ENCODE peak calls at places on chromosomes 3 and 15, in four cellular contexts. L is K562, N is GM12878, C is HepG2. U is an unnamed sample.

GRCh38 chr3:118884748-118885206 is 149.9 kb downstream of the IGSF11 start:
- DNase-seq in L (peak; percentile 32), N (no peak), C (peak; percentile 18), U (peak; percentile 62)

GRCh38 chr15:39239562-39239961 is 341.3 kb upstream of the THBS1 start:
- DNase-seq in L (no peak), N (no peak), C (no peak), U (no peak)

GRCh38 chr3:111548756-111549155 is 6.8 kb downstream of the CD96 start:
- DNase-seq in L (no peak), N (no peak), C (no peak), U (no peak)

GRCh38 chr15:29105151-29105785 is 164.4 kb downstream of the NSMCE3 start:
- DNase-seq in L (no peak), N (no peak), C (no peak), U (no peak)

GRCh38 chr3:89565098-89565497 is 457.7 kb downstream of the EPHA3 start:
- DNase-seq in L (no peak), N (no peak), C (no peak), U (no peak)

GRCh38 chr3:124995460-124995994 is 60.3 kb downstream of the HEG1 start:
- DNase-seq in L (peak; percentile 44), N (peak; percentile 20), C (peak; percentile 49), U (peak; percentile 46)

GRCh38 chr3:105458518-105459215 is 92.0 kb downstream of the ALCAM start:
- DNase-seq in L (no peak), N (no peak), C (no peak), U (no peak)

GRCh38 chr3:128198313-128198712 is 45.0 kb downstream of the EEFSEC start:
- DNase-seq in L (no peak), N (no peak), C (peak; percentile 4), U (no peak)

GRCh38 chr3:52831500-52832301 is 1.2 kb upstream of the ITIH4 start:
- DNase-seq in L (peak; percentile 27), N (no peak), C (peak; percentile 64), U (peak; percentile 43)

GRCh38 chr3:87173071-87173470 is 54.0 kb upstream of the CHMP2B start:
- DNase-seq in L (no peak), N (no peak), C (no peak), U (no peak)

GRCh38 chr3:181711325-181712135 is at the start of gene SOX2:
- DNase-seq in L (peak; percentile 52), N (no peak), C (peak; percentile 67), U (peak; percentile 76)

GRCh38 chr15:100348578-100348977 is 6.8 kb upstream of the ADAMTS17 start:
- DNase-seq in L (no peak), N (no peak), C (no peak), U (no peak)

GRCh38 chr3:195542261-195542660 is 864 bp downstream of the PPP1R2 start:
- DNase-seq in L (no peak), N (no peak), C (no peak), U (no peak)
- TF ChIP-seq FOXM1 in L (no peak), N (no peak), C (no peak), U (no peak)

DNA sequence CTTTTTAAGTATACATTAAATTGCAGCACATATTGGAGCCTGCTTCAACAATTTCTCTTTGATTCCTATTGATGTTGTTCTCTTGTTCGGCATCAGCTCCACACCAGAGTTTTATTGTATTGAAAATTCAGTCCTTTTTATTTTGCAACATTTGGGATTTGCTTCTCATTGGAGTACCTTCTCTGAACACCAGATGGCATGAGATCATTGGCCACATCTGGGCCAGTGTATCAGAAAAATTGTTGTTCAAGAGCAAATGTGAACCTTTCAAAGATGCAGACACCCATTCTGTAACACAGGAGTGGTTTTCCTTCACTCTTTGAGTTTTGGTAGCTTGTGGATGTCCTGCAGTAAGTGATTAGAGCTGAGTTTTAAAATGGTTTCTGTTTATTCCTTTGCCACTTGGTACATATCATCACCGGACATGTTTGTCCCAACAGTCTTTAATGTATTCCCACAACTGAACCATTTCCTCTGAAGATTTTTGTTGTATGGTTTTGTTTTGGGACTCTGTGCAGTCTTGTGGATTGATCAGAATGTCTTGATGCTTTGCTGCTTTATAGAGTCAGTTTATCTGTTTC is 96.1 kb downstream of the MCTP2 start:
- DNase-seq in L (peak; percentile 9), N (no peak), C (peak; percentile 29), U (peak; percentile 36)
- TF ChIP-seq BHLHE40 in L (no peak), N (no peak), C (no peak), U (no peak)

GRCh38 chr15:86060614-86061125 is 19.0 kb upstream of the AGBL1 start:
- DNase-seq in L (no peak), N (no peak), C (no peak), U (no peak)
- TF ChIP-seq FOXM1 in L (no peak), N (no peak), C (no peak), U (no peak)

GRCh38 chr3:8442993-8443670 is 58.5 kb upstream of the LMCD1 start:
- DNase-seq in L (no peak), N (no peak), C (no peak), U (no peak)
- TF ChIP-seq BHLHE40 in L (no peak), N (no peak), C (peak; percentile 42), U (no peak)

GRCh38 chr3:152319256-152319655 is 50.5 kb downstream of the MBNL1 start:
- DNase-seq in L (no peak), N (no peak), C (no peak), U (no peak)

GRCh38 chr3:152316318-152316717 is 47.6 kb downstream of the MBNL1 start:
- DNase-seq in L (no peak), N (no peak), C (no peak), U (no peak)

GRCh38 chr3:152317184-152317583 is 48.5 kb downstream of the MBNL1 start:
- DNase-seq in L (no peak), N (no peak), C (no peak), U (no peak)

GRCh38 chr3:152318512-152318911 is 49.8 kb downstream of the MBNL1 start:
- DNase-seq in L (no peak), N (no peak), C (no peak), U (no peak)

DNA sequence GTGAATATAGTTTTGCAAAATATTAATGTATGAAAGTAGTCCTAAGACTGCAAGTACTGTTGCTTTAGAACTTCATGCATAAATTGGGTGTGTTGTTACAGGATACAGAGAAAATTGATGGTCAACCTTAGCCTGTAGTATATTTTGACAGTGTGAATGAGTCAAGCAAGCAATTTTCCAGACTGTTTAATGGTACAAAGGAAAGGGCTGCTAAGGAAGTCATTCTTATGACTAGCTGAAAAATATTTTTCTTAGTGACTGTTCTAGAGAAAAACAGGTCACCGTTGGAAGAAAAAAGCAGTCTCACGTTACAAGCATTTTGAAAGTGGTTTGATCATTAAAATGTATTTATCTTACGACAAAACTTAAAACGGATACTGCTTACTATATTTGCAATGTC is 49.2 kb downstream of the MBNL1 start:
- DNase-seq in L (no peak), N (no peak), C (no peak), U (no peak)
- TF ChIP-seq FOXM1 in L (no peak), N (no peak), C (no peak), U (no peak)

DNA sequence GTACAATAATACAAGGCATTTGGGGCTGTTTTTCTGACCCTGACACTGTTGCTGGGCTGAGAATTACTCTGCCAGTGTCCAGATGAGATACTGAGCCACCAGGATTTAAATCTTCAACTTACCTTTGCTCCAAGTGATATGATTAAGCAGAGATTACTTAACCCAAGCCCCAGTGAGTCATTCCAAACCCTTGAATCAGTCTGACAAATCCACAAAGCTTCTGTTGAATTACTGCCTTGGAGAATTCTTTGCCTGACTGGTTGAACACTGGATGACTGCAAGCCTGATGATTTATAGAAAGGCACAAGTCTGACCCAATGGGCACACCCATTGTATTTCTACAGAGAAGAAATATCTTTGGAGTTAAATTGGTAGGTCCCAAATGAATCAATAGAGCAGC is 88.2 kb upstream of the TSC22D2 start:
- DNase-seq in L (no peak), N (no peak), C (peak; percentile 39), U (no peak)
- TF ChIP-seq BHLHE40 in L (no peak), N (no peak), C (no peak), U (no peak)

GRCh38 chr3:13709706-13710105 is 160.8 kb downstream of the FBLN2 start:
- DNase-seq in L (no peak), N (no peak), C (no peak), U (no peak)
- TF ChIP-seq FOXM1 in L (no peak), N (no peak), C (no peak), U (no peak)

DNA sequence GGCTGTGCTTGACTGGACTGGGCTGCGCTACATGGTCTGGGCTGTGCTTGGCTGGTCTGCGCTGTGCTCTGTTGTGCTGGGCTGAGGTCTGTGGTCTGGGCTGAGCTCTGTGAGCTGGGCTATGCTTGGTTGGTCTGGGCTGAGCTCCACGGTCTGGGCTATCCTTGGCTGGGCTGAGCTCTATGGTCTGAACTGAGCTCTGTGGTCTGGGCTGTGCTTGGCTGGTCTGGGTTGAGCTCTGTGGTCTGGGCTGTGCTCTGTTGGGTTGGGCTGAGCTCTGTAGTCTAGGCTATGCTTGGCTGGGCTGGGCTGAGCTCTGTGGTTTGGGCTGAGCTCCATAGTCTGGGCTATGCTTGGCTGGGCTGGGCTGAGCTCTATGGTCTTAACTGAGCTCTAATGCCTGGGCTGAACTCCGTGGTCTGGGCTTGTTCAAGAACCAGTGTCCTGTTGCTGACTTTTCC is 92.0 kb downstream of the PLXNA1 start:
- DNase-seq in L (no peak), N (peak; percentile 62), C (no peak), U (peak; percentile 50)
- TF ChIP-seq BHLHE40 in L (no peak), N (no peak), C (no peak), U (no peak)

GRCh38 chr15:90099868-90100854 is 2.1 kb downstream of the IDH2 start:
- DNase-seq in L (no peak), N (no peak), C (peak; percentile 41), U (no peak)

GRCh38 chr15:90099072-90099867 is 3.0 kb downstream of the IDH2 start:
- DNase-seq in L (no peak), N (no peak), C (no peak), U (no peak)

GRCh38 chr15:90103669-90104329 is 1.5 kb upstream of the IDH2 start:
- DNase-seq in L (no peak), N (no peak), C (peak; percentile 60), U (no peak)

GRCh38 chr15:90101969-90102890 is at the start of gene IDH2:
- DNase-seq in L (peak; percentile 94), N (no peak), C (peak; percentile 48), U (peak; percentile 96)

DNA sequence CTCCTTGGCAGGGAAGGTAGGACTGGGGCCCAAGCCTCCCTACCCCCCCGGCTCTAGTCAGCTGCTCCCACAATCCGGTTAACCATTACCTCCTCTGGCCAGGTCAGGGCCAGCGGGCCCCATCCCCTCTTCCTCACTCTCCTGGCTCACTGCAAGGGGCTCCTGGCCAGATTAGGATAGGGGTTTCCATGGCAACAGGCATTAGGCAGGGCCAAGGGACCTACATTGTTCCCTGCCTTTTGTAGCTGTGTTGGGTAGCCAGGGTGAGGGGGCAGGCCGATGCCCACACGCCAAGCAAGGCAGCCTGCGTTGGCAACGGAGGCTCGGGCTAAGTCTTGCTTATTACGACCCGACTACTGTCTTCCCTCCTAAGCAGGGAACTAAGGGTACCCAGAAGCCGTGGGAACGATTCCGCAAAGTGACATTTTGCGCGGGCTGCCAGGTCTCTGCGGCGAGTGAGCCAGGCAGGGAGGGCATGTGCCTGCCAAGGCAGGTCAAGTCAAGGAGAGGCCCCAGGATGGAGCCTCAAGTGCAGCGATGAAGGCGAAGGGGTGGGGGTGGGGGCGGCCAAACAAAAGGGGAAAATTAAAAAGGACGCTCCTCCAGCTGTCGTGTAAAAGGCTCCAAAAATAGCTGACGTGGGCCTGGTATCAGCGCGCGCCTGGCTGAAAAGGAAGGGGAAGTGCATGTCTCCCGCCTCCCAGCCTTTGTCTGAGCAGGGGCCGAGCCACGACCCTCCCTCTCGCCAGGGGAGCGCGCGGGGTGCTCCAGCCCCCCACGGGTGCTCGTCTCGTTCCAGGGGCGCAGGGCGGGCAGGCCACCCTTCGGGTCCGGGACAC is 919 bp downstream of the IDH2 start:
- DNase-seq in L (peak; percentile 38), N (no peak), C (no peak), U (no peak)
- TF ChIP-seq FOXM1 in L (no peak), N (no peak), C (no peak), U (no peak)

U was measured in HEK293T.